ENCODE peak calls at places on chromosomes 3 and 15, in seven cellular contexts. U, R, D, G, X, S and P are unnamed samples. For H3K27me3, the result is how much of the 10 kb centered on the place peaks cover.

GRCh38 chr15:78944202-78944625 is 632 bp downstream of the CTSH start:
- DNase-seq in G (no peak), D (no peak), S (no peak), R (no peak), X (no peak), U (no peak), P (no peak)

GRCh38 chr15:32870240-32871033 is 152.6 kb downstream of the GREM1 start:
- DNase-seq in U (no peak), R (no peak), G (no peak), X (no peak), D (no peak), S (no peak), P (no peak)

GRCh38 chr15:22808761-22809280 is 22.4 kb downstream of the NIPA1 start:
- DNase-seq in X (no peak), U (no peak), S (no peak), G (no peak), D (no peak), R (no peak), P (no peak)

GRCh38 chr15:68820589-68821189 is at the start of gene ANP32A:
- DNase-seq in D (peak), R (peak), G (peak), X (peak), U (peak), S (peak), P (peak)

GRCh38 chr15:60009124-60009523 is 5.0 kb downstream of the FOXB1 start:
- DNase-seq in G (no peak), D (no peak), R (no peak), S (no peak), U (no peak), X (no peak), P (no peak)

GRCh38 chr3:152225176-152225575 is 43.6 kb upstream of the MBNL1 start:
- DNase-seq in D (no peak), G (no peak), R (no peak), U (no peak), X (no peak), S (no peak), P (no peak)

GRCh38 chr3:67940200-67940952 is 286.0 kb upstream of the SUCLG2 start:
- DNase-seq in U (no peak), R (no peak), D (peak), S (no peak), G (peak), X (no peak), P (no peak)

GRCh38 chr3:64491843-64492242 is 196.0 kb downstream of the ADAMTS9 start:
- DNase-seq in X (no peak), R (no peak), U (no peak), G (no peak), S (no peak), D (no peak), P (no peak)

GRCh38 chr15:79973445-79974180 is 2.6 kb upstream of the BCL2A1 start:
- DNase-seq in S (no peak), X (no peak), R (no peak), G (no peak), D (no peak), U (no peak), P (no peak)

GRCh38 chr15:63855735-63856134 is 22.0 kb upstream of the HERC1 start:
- DNase-seq in U (no peak), D (no peak), G (no peak), S (no peak), R (no peak), X (no peak), P (no peak)

GRCh38 chr3:140031170-140031569 is 96.2 kb downstream of the CLSTN2 start:
- DNase-seq in G (no peak), D (no peak), U (no peak), X (no peak), R (no peak), S (no peak), P (no peak)

GRCh38 chr3:115912372-115912771 is 289.1 kb downstream of the GAP43 start:
- DNase-seq in G (peak), X (peak), S (no peak), D (peak), U (peak), R (no peak), P (no peak)

GRCh38 chr3:13110678-13111116 is 37.5 kb upstream of the IQSEC1 start:
- DNase-seq in X (no peak), R (no peak), G (no peak), D (no peak), S (peak), U (peak), P (no peak)

GRCh38 chr15:65115542-65115941 is 542 bp upstream of the UBAP1L start:
- DNase-seq in G (no peak), R (no peak), D (no peak), U (no peak), X (no peak), S (no peak), P (no peak)

GRCh38 chr15:50824507-50824906 is 59.0 kb upstream of the SPPL2A start:
- DNase-seq in X (no peak), U (no peak), G (no peak), R (no peak), D (no peak), S (no peak), P (no peak)

GRCh38 chr15:36724901-36725300 is 145.5 kb downstream of the CDIN1 start:
- DNase-seq in D (no peak), G (no peak), X (no peak), R (no peak), U (no peak), S (no peak), P (no peak)

GRCh38 chr15:59373215-59373614 is 544 bp upstream of the MYO1E start:
- DNase-seq in G (no peak), S (no peak), U (no peak), R (no peak), X (no peak), D (no peak), P (no peak)

GRCh38 chr3:72187131-72187530 is 402.2 kb upstream of the PROK2 start:
- DNase-seq in G (no peak), U (no peak), S (no peak), R (no peak), X (no peak), D (no peak), P (no peak)

GRCh38 chr3:172751188-172751571 is 654 bp downstream of the ECT2 start:
- DNase-seq in S (no peak), D (no peak), G (no peak), X (no peak), U (peak), R (no peak), P (no peak)

GRCh38 chr3:177905895-177906511 is 630.2 kb upstream of the KCNMB2 start:
- DNase-seq in S (no peak), R (no peak), U (no peak), G (no peak), D (no peak), X (no peak), P (no peak)

GRCh38 chr15:52042051-52042851 is 23.2 kb downstream of the MAPK6 start:
- DNase-seq in G (no peak), X (no peak), R (no peak), U (no peak), D (no peak), S (no peak), P (no peak)

GRCh38 chr3:176919836-176920760 is 277.2 kb downstream of the TBL1XR1 start:
- DNase-seq in D (no peak), G (no peak), X (no peak), U (no peak), R (no peak), S (no peak), P (no peak)

GRCh38 chr15:48392356-48392755 is 61.1 kb downstream of the DUT start:
- DNase-seq in D (peak), S (no peak), U (peak), G (peak), X (peak), R (no peak), P (no peak)

GRCh38 chr3:51538115-51538458 is 432 bp upstream of the RAD54L2 start:
- DNase-seq in U (peak), G (no peak), X (no peak), R (no peak), D (no peak), S (peak), P (no peak)

GRCh38 chr3:129908417-129908816 is 14.9 kb upstream of the TMCC1 start:
- DNase-seq in S (no peak), D (no peak), R (no peak), G (no peak), U (no peak), X (no peak), P (no peak)

DNA sequence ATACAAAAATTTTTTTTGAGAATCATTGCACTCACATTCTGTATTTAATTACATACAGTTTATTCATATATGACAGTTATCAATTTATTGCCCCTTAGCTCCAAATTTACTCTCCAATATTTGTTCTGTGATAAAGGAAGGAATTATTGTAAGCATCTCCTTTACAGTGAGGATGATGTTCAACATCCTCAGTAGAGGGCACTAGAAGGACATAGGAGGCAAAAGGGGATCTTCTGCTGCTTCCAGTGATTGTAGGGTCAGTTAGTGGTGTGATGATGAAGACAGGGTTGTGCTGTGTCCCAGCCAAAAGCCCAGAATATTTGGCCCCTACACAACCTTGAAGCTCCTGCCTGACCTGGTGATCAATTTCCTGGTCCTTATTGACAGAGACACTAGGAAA is 89.9 kb upstream of the DCBLD2 start:
- DNase-seq in X (no peak), G (no peak), S (no peak), R (no peak), D (no peak), U (no peak), P (no peak)
- TF ChIP-seq CTCF in X (no peak), G (no peak), S (no peak), R (no peak), D (no peak), U (no peak), P (no peak)

GRCh38 chr15:74780983-74781672 is 752 bp upstream of the CSK start:
- DNase-seq in X (no peak), D (no peak), S (peak), U (peak), R (no peak), G (no peak), P (no peak)
- H3K27ac ChIP-seq in X (peak), D (no peak), S (peak), U (peak), R (no peak), G (no peak), P (peak)

GRCh38 chr3:48503406-48504050 is 446 bp downstream of the SHISA5 start:
- DNase-seq in X (peak), R (peak), S (peak), D (peak), G (peak), U (peak), P (no peak)
- H3K27me3 ChIP-seq in X (under half), R (under half), S (under half), D (under half), G (under half), U (under half), P (under half)

GRCh38 chr15:85579011-85579701 is 198.8 kb downstream of the AKAP13 start:
- DNase-seq in R (no peak), G (peak), D (peak), U (peak), X (no peak), S (no peak), P (no peak)

GRCh38 chr15:85580914-85581313 is 200.5 kb downstream of the AKAP13 start:
- DNase-seq in R (no peak), G (peak), U (peak), X (no peak), D (peak), S (peak), P (no peak)

GRCh38 chr15:85582076-85582718 is 201.8 kb downstream of the AKAP13 start:
- DNase-seq in U (peak), G (no peak), R (no peak), D (peak), S (peak), X (no peak), P (no peak)

GRCh38 chr15:85581495-85581894 is 201.1 kb downstream of the AKAP13 start:
- DNase-seq in D (peak), S (peak), X (peak), G (peak), R (no peak), U (peak), P (no peak)

DNA sequence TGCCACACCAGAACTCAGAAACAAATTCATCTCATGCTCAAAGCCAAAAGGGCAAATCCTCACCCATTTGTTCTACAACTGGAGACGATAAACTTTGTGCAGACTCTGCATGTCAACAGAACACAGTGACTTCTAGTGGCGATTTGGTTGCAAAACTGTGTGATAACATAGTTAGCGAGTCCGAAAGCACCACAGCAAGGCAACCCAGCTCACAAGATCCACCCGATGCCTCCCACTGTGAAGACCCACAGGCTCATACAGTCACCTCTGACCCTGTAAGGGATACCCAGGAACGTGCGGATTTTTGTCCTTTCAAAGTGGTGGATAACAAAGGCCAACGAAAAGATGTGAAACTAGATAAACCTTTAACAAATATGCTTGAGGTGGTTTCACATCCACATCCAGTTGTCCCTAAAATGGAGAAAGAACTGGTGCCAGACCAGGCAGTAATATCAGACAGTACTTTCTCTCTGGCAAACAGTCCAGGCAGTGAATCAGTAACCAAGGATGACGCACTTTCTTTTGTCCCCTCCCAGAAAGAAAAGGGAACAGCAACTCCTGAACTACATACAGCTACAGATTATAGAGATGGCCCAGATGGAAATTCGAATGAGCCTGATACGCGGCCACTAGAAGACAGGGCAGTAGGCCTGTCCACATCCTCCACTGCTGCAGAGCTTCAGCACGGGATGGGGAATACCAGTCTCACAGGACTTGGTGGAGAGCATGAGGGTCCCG is 199.7 kb downstream of the AKAP13 start:
- DNase-seq in G (peak), S (no peak), U (peak), D (peak), R (no peak), X (no peak), P (no peak)
- TF ChIP-seq CTCF in G (no peak), S (no peak), U (no peak), D (no peak), R (no peak), X (no peak), P (no peak)

DNA sequence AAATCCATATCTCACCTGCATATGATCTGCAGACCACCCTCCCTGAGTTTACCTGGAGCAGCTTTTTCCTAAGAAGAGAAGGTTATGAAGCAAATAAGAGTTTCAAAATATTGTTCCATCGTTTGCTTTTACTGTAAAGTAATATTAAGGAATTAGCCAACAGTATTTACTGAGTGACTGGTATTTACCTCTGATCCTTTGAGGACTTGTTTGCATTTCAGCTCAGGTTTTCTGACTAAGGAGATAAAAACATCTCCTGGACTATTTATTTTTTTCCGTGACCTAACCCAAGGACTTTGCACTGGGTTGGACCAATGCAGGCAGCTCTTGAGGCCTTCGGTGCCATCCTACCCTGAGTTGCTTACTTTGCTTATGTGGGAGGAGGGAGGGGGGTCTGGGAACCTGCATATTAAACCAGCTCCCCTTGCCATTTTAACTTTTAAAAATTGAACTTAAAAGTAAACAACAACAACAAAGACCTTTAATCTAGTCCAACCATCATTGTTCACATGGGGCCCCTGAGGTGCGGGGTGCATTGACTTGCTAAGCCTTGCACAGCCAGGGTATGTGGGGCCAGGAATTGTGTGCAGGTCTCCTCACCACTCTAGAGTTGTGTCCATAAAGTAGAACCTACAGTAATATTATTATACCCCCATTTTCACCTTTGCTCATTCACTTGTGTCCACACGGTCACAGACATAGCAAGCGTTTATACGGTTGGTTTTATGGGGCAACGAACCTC is 39.3 kb downstream of the TRAK1 start:
- DNase-seq in X (no peak), U (peak), D (no peak), R (no peak), S (no peak), G (no peak), P (no peak)
- H3K27ac ChIP-seq in X (no peak), U (peak), D (no peak), R (no peak), S (no peak), G (no peak), P (no peak)

DNA sequence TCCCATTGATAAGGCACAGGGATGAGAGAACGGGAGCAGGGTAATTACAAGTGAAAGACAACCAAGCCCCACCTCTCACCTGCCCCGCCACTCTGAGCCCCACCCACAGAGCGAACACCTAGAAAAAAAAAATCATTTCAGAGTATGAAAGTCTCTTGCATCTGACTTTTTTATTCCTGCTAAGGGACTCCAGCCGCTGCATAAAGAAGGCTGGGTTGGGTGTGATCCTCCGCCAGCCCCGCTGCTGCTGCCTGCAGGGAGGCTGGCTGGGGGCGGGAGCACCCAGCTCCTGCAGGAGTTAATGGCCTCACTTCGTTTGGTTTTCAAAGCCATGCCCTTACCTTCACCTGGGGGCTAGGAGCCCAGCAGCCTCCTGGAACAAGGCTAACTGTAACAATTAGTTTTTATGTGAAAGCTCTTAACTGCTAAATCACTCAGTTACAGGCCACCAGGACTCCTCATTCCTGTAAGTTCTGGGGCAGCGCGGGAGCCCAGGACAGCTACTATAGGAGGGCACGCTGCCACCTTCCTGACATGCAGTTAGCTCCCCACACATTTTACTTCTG is 78.0 kb upstream of the SNRPA1 start:
- DNase-seq in R (no peak), G (no peak), X (no peak), S (no peak), D (no peak), U (peak), P (no peak)
- H3K27me3 ChIP-seq in R (under half), G (under half), X (under half), S (under half), D (under half), U (under half), P (under half)

GRCh38 chr15:26628071-26628470 is 144.8 kb downstream of the GABRB3 start:
- DNase-seq in R (no peak), X (no peak), D (no peak), U (no peak), S (no peak), G (no peak), P (no peak)
- TF ChIP-seq CTCF in R (no peak), X (no peak), D (no peak), U (no peak), S (no peak), G (no peak), P (no peak)

DNA sequence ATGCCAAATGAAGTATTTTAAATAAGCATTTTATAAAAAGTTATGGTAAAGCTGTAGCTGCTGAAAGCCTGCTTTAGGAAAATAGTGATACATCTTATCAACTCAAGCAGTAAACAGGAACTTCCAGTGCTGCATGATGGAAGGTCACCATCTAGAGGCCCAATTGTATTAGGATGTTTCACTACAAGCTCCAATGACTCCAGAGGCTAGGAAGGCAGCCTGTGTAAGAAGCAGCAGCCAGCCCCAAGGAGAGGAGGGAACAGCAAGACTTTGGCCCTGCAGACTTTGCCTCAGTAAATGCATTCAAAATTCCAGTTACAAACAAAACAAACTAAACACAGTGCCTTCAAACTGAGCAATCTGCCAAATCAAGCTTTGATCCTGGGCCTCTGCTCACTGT is 32.1 kb downstream of the ILDR1 start:
- DNase-seq in D (no peak), U (no peak), X (no peak), G (no peak), R (no peak), S (no peak), P (no peak)
- H3K27ac ChIP-seq in D (no peak), U (no peak), X (no peak), G (no peak), R (no peak), S (no peak), P (no peak)

DNA sequence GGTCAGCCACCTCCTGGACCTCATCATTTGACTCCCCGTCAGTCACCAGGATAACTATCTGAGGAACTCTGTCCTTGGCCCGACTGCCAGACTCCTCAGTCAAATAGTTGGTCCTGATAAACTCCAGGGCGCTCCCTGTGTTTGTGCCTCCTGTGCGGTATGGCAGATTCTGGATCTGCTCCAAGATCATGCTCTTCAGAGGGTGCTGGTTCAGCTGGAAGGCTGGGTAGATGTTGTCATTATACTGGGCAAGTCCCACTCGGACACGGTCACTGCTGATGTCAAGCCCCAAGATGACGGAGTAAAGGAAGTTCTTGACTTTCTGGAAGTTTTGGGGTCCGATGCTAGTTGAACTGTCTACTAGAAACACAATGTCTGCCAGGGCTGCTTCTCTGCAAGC is 31.1 kb upstream of the CAPN7 start:
- DNase-seq in G (peak), U (no peak), R (no peak), X (no peak), D (no peak), S (no peak), P (no peak)
- H3K27me3 ChIP-seq in G (under half), U (under half), R (under half), X (under half), D (under half), S (under half), P (under half)

DNA sequence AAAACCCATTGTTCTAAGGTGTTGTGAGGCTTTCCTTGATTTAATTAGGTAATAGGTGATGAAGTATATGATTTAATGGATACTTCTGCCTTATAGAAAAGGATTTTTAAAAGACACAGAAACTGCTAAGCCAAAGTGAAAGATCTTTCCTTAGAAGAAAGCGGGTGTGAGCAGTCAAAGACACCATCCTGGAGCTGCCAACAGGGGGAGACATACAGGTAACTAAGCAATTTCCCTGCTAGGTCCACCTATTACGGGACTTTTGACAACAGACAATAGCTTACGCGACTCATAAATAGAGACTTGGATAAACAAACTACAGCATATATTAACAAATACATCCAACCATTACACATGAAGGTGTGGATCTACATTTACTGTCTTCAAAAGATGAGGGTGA is 669.5 kb downstream of the SQOR start:
- DNase-seq in X (no peak), R (no peak), S (no peak), D (no peak), G (no peak), U (no peak), P (no peak)
- TF ChIP-seq CTCF in X (no peak), R (no peak), S (no peak), D (no peak), G (no peak), U (no peak), P (no peak)